ENCODE peak calls at places on chromosomes 13 and 19, in four cellular contexts. D, W, O and P are unnamed samples.

GRCh38 chr19:9850235-9850959 is 15.3 kb downstream of the PIN1 start:
- DNase-seq in D (no peak), W (no peak), O (no peak), P (no peak)

GRCh38 chr19:38361633-38362075 is 12.7 kb upstream of the PSMD8 start:
- DNase-seq in D (peak; percentile 87), W (peak; percentile 98), O (peak; percentile 82), P (peak; percentile 73)

GRCh38 chr13:20696073-20696472 is 7.4 kb upstream of the IL17D start:
- DNase-seq in D (no peak), W (peak; percentile 2), O (no peak), P (no peak)

GRCh38 chr19:47729799-47730520 is 15.4 kb upstream of the NOP53 start:
- DNase-seq in D (peak; percentile 36), W (peak; percentile 58), O (no peak), P (peak; percentile 19)

GRCh38 chr19:35585844-35586243 is at the start of gene PMIS2:
- DNase-seq in D (no peak), W (no peak), O (peak; percentile 37), P (no peak)

GRCh38 chr19:51364200-51365106 is 1.7 kb downstream of the ETFB start:
- DNase-seq in D (peak; percentile 29), W (no peak), O (no peak), P (no peak)

GRCh38 chr13:80977168-80977567 is 636.2 kb upstream of the SPRY2 start:
- DNase-seq in D (no peak), W (no peak), O (no peak), P (peak; percentile 1)

GRCh38 chr13:100129605-100130004 is 40.7 kb downstream of the PCCA start:
- DNase-seq in D (peak; percentile 18), W (peak; percentile 36), O (no peak), P (peak; percentile 4)

GRCh38 chr13:51895906-51896888 is 34.4 kb downstream of the CCDC70 start:
- DNase-seq in D (peak; percentile 76), W (peak; percentile 84), O (peak; percentile 61), P (peak; percentile 69)

GRCh38 chr13:50365683-50366391 is 350.6 kb downstream of the KCNRG start:
- DNase-seq in D (no peak), W (no peak), O (peak; percentile 56), P (peak; percentile 85)

GRCh38 chr19:51654783-51655182 is 8.2 kb upstream of the SIGLEC14 start:
- DNase-seq in D (peak; percentile 15), W (no peak), O (no peak), P (no peak)

GRCh38 chr13:81757348-81757950 is 1416.5 kb upstream of the SPRY2 start:
- DNase-seq in D (no peak), W (no peak), O (no peak), P (no peak)

GRCh38 chr19:46471116-46471733 is at the start of gene PNMA8A:
- DNase-seq in D (peak; percentile 84), W (peak; percentile 94), O (no peak), P (peak; percentile 37)

DNA sequence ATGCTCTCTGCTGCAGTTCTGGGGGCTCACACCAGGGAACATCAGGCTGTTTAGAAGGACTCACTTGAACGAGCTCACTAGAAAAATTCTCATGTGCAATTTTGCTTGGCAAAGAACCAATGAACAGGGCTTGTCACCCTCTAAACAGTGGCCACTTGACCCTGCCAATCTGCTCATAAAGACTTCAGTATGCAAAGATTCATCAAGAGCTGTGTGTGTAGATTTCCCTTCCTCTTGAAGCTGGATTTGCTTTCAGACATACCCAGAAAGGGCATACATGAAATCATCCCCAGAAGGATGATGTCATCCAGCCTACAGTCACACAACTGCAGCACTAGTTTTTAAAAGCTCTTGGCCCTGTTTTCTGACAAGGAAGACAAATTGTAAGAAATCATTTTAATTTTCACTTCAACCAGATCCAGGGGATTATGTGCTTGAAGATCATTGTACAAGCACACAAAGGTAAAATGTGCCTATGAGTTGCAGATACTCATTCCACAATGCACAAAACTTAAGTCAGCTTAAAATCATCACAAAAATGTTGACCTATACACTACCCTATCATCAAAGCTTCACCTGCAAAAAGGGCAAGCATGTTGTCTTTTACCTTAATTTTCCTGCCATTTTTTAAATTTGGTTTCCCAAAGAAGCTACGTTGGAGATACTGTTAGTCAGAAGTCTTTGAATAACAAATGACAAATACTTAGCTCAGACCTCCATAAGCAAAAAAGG is 5.2 kb upstream of the STK24 start:
- DNase-seq in D (peak; percentile 86), W (peak; percentile 87), O (no peak), P (peak; percentile 69)
- H3K4me2 ChIP-seq in D (peak overlapping the region; percentile 13), W (peak overlapping the region; percentile 15), O (no peak overlapping the region), P (peak overlapping the region; percentile 9)

GRCh38 chr19:54461201-54462071 is 2.1 kb downstream of the LENG9 start:
- DNase-seq in D (no peak), W (peak; percentile 52), O (no peak), P (no peak)

GRCh38 chr19:54462713-54463530 is 656 bp downstream of the LENG9 start:
- DNase-seq in D (peak; percentile 85), W (peak; percentile 93), O (peak; percentile 62), P (peak; percentile 34)

GRCh38 chr19:54460230-54461005 is 3.2 kb downstream of the LENG9 start:
- DNase-seq in D (no peak), W (peak; percentile 83), O (no peak), P (no peak)

GRCh38 chr19:54463531-54464043 is at the start of gene LENG9:
- DNase-seq in D (peak; percentile 100), W (peak; percentile 99), O (peak; percentile 99), P (peak; percentile 100)

GRCh38 chr19:54462072-54462712 is 1.4 kb downstream of the LENG9 start:
- DNase-seq in D (peak; percentile 51), W (peak; percentile 77), O (no peak), P (peak; percentile 11)
- H3K4me3 ChIP-seq in D (peak overlapping the region; percentile 77), W (peak overlapping the region; percentile 76), O (peak overlapping the region; percentile 76), P (no peak overlapping the region)

GRCh38 chr13:104553156-104553555 is 1486.9 kb upstream of the SLC10A2 start:
- DNase-seq in D (no peak), W (no peak), O (no peak), P (no peak)
- H3K4me2 ChIP-seq in D (no peak overlapping the region), W (no peak overlapping the region), O (no peak overlapping the region), P (no peak overlapping the region)

GRCh38 chr19:49712397-49712859 is 21.5 kb downstream of the CPT1C start:
- DNase-seq in D (peak; percentile 90), W (peak; percentile 87), O (peak; percentile 31), P (peak; percentile 30)
- H3K4me3 ChIP-seq in D (peak overlapping the region; percentile 44), W (no peak overlapping the region), O (no peak overlapping the region), P (no peak overlapping the region)

GRCh38 chr19:13585512-13585911 is 79.2 kb upstream of the CACNA1A start:
- DNase-seq in D (no peak), W (no peak), O (no peak), P (no peak)

GRCh38 chr19:13583753-13584152 is 77.5 kb upstream of the CACNA1A start:
- DNase-seq in D (no peak), W (no peak), O (no peak), P (no peak)

GRCh38 chr19:13588953-13589833 is 82.9 kb upstream of the CACNA1A start:
- DNase-seq in D (peak; percentile 81), W (peak; percentile 92), O (peak; percentile 57), P (peak; percentile 50)
- H3K4me2 ChIP-seq in D (peak overlapping the region; percentile 76), W (peak overlapping the region; percentile 59), O (no peak overlapping the region), P (no peak overlapping the region)

DNA sequence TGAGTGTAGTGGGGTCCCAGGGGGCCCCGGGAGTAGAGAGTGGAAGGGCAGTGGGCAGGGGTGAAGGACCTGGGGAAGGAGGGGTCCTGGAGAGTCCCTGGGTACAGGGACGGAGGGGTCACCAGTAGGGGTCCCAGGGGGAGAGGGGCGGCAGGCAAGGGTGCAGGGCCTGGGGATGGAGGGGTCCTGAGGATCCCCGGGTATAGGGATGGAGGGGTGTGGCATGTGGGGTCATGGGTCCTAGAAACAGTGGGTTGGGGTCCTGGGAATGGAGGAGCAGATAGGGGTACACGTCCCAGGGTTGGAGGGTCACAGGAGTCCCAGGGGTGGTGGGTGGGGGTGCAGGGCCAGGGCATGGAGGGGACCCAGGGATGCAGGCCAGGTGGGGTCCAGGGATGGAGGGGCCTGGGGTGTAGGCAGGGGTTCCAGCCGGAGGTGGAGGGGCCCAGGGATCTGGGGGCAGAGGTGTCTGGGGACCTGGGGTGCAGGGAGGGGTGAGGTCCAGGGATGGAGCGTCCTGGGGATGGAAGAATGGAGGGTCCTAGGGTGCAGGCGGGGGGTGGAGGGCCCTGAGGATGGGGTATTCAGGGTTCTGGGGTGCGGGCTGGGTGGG is 1.3 kb downstream of the BTBD2 start:
- DNase-seq in D (no peak), W (peak; percentile 80), O (no peak), P (no peak)
- H3K4me3 ChIP-seq in D (peak overlapping the region; percentile 74), W (peak overlapping the region; percentile 73), O (peak overlapping the region; percentile 72), P (no peak overlapping the region)